ENCODE peak calls at places on chromosomes 1 and 21, in eight cellular contexts. One of them, this sample, is unnamed.

GRCh38 chr1:56908619-56909340 is 54.2 kb downstream of the C8A start:
- DNase-seq in IMR-90: no peak
- DNase-seq in PC-3: no peak
- DNase-seq in neural progenitor cell: no peak
- DNase-seq in endothelial cell of umbilical vein: no peak
- DNase-seq in endodermal cell: peak; percentile 3
- DNase-seq in mammary epithelial cell: no peak
- DNase-seq in GM23248: peak; percentile 75
- DNase-seq in this sample: no peak

GRCh38 chr1:143611159-143611558 is 360.6 kb downstream of the FAM72C start:
- DNase-seq in endothelial cell of umbilical vein: no peak
- DNase-seq in IMR-90: peak; percentile 1
- DNase-seq in mammary epithelial cell: no peak
- DNase-seq in endodermal cell: no peak
- DNase-seq in neural progenitor cell: no peak
- DNase-seq in PC-3: no peak
- DNase-seq in GM23248: peak; percentile 7
- DNase-seq in this sample: no peak

GRCh38 chr1:83931658-83932253 is 67.2 kb downstream of the TTLL7 start:
- DNase-seq in endothelial cell of umbilical vein: peak; percentile 48
- DNase-seq in GM23248: peak; percentile 81
- DNase-seq in PC-3: peak; percentile 67
- DNase-seq in endodermal cell: no peak
- DNase-seq in neural progenitor cell: peak; percentile 74
- DNase-seq in mammary epithelial cell: peak; percentile 16
- DNase-seq in IMR-90: peak; percentile 60
- DNase-seq in this sample: peak; percentile 33

GRCh38 chr1:151891515-151891914 is 17.8 kb downstream of the THEM4 start:
- DNase-seq in neural progenitor cell: no peak
- DNase-seq in endodermal cell: no peak
- DNase-seq in GM23248: no peak
- DNase-seq in mammary epithelial cell: no peak
- DNase-seq in PC-3: no peak
- DNase-seq in IMR-90: no peak
- DNase-seq in endothelial cell of umbilical vein: peak; percentile 15
- DNase-seq in this sample: no peak

GRCh38 chr1:22275626-22276395 is 132.9 kb upstream of the WNT4 start:
- DNase-seq in endothelial cell of umbilical vein: peak; percentile 69
- DNase-seq in mammary epithelial cell: peak; percentile 39
- DNase-seq in neural progenitor cell: peak; percentile 75
- DNase-seq in GM23248: peak; percentile 68
- DNase-seq in endodermal cell: peak; percentile 94
- DNase-seq in PC-3: peak; percentile 67
- DNase-seq in IMR-90: peak; percentile 49
- DNase-seq in this sample: peak; percentile 68

GRCh38 chr1:171251741-171252300 is 3.5 kb downstream of the FMO1 start:
- DNase-seq in endothelial cell of umbilical vein: peak; percentile 30
- DNase-seq in GM23248: peak; percentile 47
- DNase-seq in PC-3: peak; percentile 53
- DNase-seq in neural progenitor cell: peak; percentile 73
- DNase-seq in IMR-90: peak; percentile 33
- DNase-seq in endodermal cell: no peak
- DNase-seq in mammary epithelial cell: no peak
- DNase-seq in this sample: peak; percentile 51

GRCh38 chr1:8011923-8012858 is 13.9 kb downstream of the ERRFI1 start:
- DNase-seq in endothelial cell of umbilical vein: no peak
- DNase-seq in PC-3: no peak
- DNase-seq in neural progenitor cell: no peak
- DNase-seq in GM23248: no peak
- DNase-seq in mammary epithelial cell: no peak
- DNase-seq in endodermal cell: peak; percentile 7
- DNase-seq in IMR-90: no peak
- DNase-seq in this sample: no peak

GRCh38 chr21:44024895-44025353 is 12.8 kb downstream of the TRAPPC10 start:
- DNase-seq in endothelial cell of umbilical vein: peak; percentile 53
- DNase-seq in neural progenitor cell: peak; percentile 31
- DNase-seq in PC-3: no peak
- DNase-seq in IMR-90: peak; percentile 67
- DNase-seq in GM23248: peak; percentile 87
- DNase-seq in mammary epithelial cell: peak; percentile 12
- DNase-seq in endodermal cell: peak; percentile 61
- DNase-seq in this sample: no peak

GRCh38 chr21:18369115-18369514 is 34.5 kb downstream of the TMPRSS15 start:
- DNase-seq in mammary epithelial cell: no peak
- DNase-seq in endodermal cell: no peak
- DNase-seq in neural progenitor cell: peak; percentile 61
- DNase-seq in PC-3: peak; percentile 59
- DNase-seq in endothelial cell of umbilical vein: peak; percentile 1
- DNase-seq in IMR-90: no peak
- DNase-seq in GM23248: no peak
- DNase-seq in this sample: no peak

GRCh38 chr1:51622455-51622913 is 5.6 kb downstream of the OSBPL9 start:
- DNase-seq in endothelial cell of umbilical vein: peak; percentile 55
- DNase-seq in IMR-90: peak; percentile 80
- DNase-seq in PC-3: peak; percentile 97
- DNase-seq in GM23248: peak; percentile 85
- DNase-seq in neural progenitor cell: no peak
- DNase-seq in endodermal cell: peak; percentile 86
- DNase-seq in mammary epithelial cell: peak; percentile 89
- DNase-seq in this sample: peak; percentile 36

GRCh38 chr1:116987256-116987555 is 14.4 kb upstream of the CD101 start:
- DNase-seq in endodermal cell: no peak
- DNase-seq in endothelial cell of umbilical vein: no peak
- DNase-seq in IMR-90: no peak
- DNase-seq in PC-3: no peak
- DNase-seq in neural progenitor cell: no peak
- DNase-seq in GM23248: no peak
- DNase-seq in mammary epithelial cell: no peak
- DNase-seq in this sample: peak; percentile 62

GRCh38 chr1:162145280-162145965 is 75.9 kb downstream of the NOS1AP start:
- DNase-seq in endothelial cell of umbilical vein: no peak
- DNase-seq in GM23248: no peak
- DNase-seq in PC-3: no peak
- DNase-seq in neural progenitor cell: peak; percentile 91
- DNase-seq in endodermal cell: peak; percentile 92
- DNase-seq in IMR-90: no peak
- DNase-seq in mammary epithelial cell: no peak
- DNase-seq in this sample: no peak

GRCh38 chr1:189859385-189859977 is 618.2 kb downstream of the BRINP3 start:
- DNase-seq in IMR-90: no peak
- DNase-seq in mammary epithelial cell: peak; percentile 3
- DNase-seq in endothelial cell of umbilical vein: no peak
- DNase-seq in GM23248: no peak
- DNase-seq in PC-3: peak; percentile 30
- DNase-seq in neural progenitor cell: peak; percentile 25
- DNase-seq in endodermal cell: peak; percentile 81
- DNase-seq in this sample: peak; percentile 21

GRCh38 chr1:163928649-163929048 is 606.9 kb downstream of the NUF2 start:
- DNase-seq in neural progenitor cell: no peak
- DNase-seq in endothelial cell of umbilical vein: peak; percentile 6
- DNase-seq in GM23248: peak; percentile 3
- DNase-seq in PC-3: no peak
- DNase-seq in endodermal cell: no peak
- DNase-seq in mammary epithelial cell: no peak
- DNase-seq in IMR-90: no peak
- DNase-seq in this sample: no peak

GRCh38 chr1:39632491-39633417 is 6.7 kb downstream of the HEYL start:
- DNase-seq in IMR-90: peak; percentile 53
- DNase-seq in GM23248: peak; percentile 83
- DNase-seq in endodermal cell: peak; percentile 93
- DNase-seq in mammary epithelial cell: no peak
- DNase-seq in endothelial cell of umbilical vein: peak; percentile 38
- DNase-seq in neural progenitor cell: peak; percentile 90
- DNase-seq in PC-3: peak; percentile 39
- DNase-seq in this sample: peak; percentile 37

GRCh38 chr1:63663301-63663700 is 70.1 kb downstream of the PGM1 start:
- DNase-seq in GM23248: peak; percentile 73
- DNase-seq in endothelial cell of umbilical vein: no peak
- DNase-seq in mammary epithelial cell: peak; percentile 93
- DNase-seq in endodermal cell: no peak
- DNase-seq in IMR-90: peak; percentile 77
- DNase-seq in neural progenitor cell: no peak
- DNase-seq in PC-3: peak; percentile 91
- DNase-seq in this sample: no peak

GRCh38 chr1:223319373-223319772 is 44.6 kb downstream of the SUSD4 start:
- DNase-seq in endodermal cell: no peak
- DNase-seq in mammary epithelial cell: peak; percentile 27
- DNase-seq in GM23248: no peak
- DNase-seq in IMR-90: no peak
- DNase-seq in PC-3: no peak
- DNase-seq in endothelial cell of umbilical vein: no peak
- DNase-seq in neural progenitor cell: no peak
- DNase-seq in this sample: no peak

DNA sequence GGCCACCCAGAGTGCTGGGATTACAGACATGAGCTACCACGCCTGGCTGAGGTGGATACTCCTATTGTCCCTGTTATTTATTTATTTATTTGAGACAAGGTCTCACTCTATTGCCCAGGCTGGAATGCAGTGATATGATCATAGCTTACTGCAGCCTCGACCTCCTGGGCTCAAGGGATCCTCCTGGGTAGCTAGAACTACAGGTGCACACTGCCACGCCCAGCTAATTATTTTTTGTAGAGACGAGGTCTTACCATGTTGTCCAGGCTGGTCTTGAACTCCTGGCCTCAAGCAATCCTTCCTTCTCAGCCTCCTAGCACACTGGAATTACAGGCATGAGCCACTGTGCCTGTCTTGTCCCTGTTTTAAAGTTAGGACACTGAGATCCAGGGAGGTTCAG is 5.2 kb downstream of the LDLRAP1 start:
- DNase-seq in GM23248: no peak
- DNase-seq in endothelial cell of umbilical vein: no peak
- DNase-seq in neural progenitor cell: no peak
- DNase-seq in endodermal cell: no peak
- DNase-seq in PC-3: no peak
- DNase-seq in IMR-90: no peak
- DNase-seq in mammary epithelial cell: no peak
- DNase-seq in this sample: no peak
- H3K9ac ChIP-seq in GM23248: no peak overlapping the region
- H3K9ac ChIP-seq in endothelial cell of umbilical vein: no peak overlapping the region
- H3K9ac ChIP-seq in neural progenitor cell: no peak overlapping the region
- H3K9ac ChIP-seq in endodermal cell: no peak overlapping the region
- H3K9ac ChIP-seq in PC-3: no peak overlapping the region
- H3K9ac ChIP-seq in IMR-90: no peak overlapping the region
- H3K9ac ChIP-seq in mammary epithelial cell: no peak overlapping the region
- H3K9ac ChIP-seq in this sample: no peak overlapping the region

DNA sequence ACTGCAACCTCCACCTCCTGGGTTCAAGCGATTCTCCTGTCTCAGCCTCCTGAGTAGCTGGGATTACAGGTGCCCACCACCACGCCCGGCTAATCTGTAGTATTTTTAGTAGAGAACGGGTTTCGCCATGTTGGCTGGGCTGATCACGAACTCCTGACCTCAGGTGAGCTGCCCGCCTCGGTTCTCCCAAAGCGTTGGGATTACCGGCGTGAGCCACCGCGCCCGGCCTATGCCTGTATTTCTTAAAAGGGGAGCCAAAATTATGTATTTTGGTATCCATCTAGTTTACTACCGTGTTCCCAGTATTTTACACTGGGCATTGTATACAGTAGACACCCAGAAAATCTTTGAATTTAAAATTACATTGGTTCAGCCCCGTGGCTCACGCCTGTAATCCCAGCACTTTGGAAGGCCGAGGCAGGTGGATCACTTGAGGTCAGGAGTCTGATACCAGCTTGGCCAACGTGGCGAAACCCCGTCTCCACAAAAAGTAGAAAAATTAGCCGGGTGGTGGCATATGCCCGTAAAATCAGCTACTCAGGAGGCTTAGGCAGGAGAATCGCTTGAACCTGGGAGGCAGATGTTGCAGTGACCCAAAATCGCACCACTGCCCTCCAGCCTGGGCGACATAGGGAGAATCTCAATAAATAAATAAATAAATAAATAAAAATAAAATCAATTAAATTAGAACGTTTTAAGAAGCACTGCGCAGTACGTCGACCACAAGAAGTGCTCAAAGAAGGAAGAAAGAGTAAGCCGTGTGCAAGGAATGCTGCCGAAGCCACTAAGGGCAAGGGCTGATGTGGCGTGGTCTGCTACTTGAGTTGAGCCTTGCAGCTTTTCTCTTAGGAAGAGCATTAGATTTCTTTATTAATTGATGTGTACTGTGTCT is 1.5 kb upstream of the THRAP3 start:
- DNase-seq in endodermal cell: no peak
- DNase-seq in mammary epithelial cell: no peak
- DNase-seq in PC-3: no peak
- DNase-seq in neural progenitor cell: no peak
- DNase-seq in endothelial cell of umbilical vein: no peak
- DNase-seq in IMR-90: peak; percentile 22
- DNase-seq in GM23248: no peak
- DNase-seq in this sample: no peak
- H3K9ac ChIP-seq in endodermal cell: no peak overlapping the region
- H3K9ac ChIP-seq in mammary epithelial cell: peak overlapping the region; percentile 99
- H3K9ac ChIP-seq in PC-3: peak overlapping the region; percentile 85
- H3K9ac ChIP-seq in neural progenitor cell: no peak overlapping the region
- H3K9ac ChIP-seq in endothelial cell of umbilical vein: peak overlapping the region; percentile 95
- H3K9ac ChIP-seq in IMR-90: peak overlapping the region; percentile 97
- H3K9ac ChIP-seq in GM23248: peak overlapping the region; percentile 97
- H3K9ac ChIP-seq in this sample: peak overlapping the region; percentile 96

DNA sequence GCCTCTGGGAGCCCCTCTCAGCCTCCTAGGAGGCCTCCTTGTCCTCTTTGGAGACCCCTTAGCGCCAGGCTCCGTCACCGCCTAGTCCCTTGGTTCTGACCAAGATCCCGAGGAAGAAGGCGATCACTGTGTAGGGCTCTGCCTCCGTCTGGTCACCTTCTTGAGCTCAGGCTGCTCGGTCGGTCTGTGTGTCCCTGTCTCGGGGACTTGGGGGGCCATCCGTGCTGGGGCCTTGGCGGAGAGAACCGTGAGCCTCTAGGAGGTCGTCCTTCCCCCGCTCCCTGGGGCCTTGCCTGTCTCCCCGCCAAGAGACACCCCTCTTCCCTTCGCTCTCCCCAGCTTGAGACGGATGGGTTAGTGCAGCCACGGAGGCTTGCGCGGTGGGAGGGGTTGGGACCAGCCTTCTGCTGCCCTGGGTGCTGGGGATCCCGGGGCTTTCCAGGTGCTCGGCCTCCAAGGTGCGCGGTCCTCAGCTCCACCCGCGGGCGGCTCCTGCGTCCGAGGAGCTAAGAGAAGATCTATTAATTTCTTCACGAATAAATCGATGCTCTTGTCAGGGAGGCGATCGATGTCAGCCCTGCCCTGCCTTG is 701 bp upstream of the INSRR start:
- DNase-seq in endothelial cell of umbilical vein: peak; percentile 39
- DNase-seq in endodermal cell: peak; percentile 81
- DNase-seq in GM23248: peak; percentile 55
- DNase-seq in IMR-90: no peak
- DNase-seq in mammary epithelial cell: peak; percentile 27
- DNase-seq in neural progenitor cell: peak; percentile 56
- DNase-seq in PC-3: peak; percentile 35
- DNase-seq in this sample: no peak
- H3K9ac ChIP-seq in endothelial cell of umbilical vein: no peak overlapping the region
- H3K9ac ChIP-seq in endodermal cell: no peak overlapping the region
- H3K9ac ChIP-seq in GM23248: no peak overlapping the region
- H3K9ac ChIP-seq in IMR-90: no peak overlapping the region
- H3K9ac ChIP-seq in mammary epithelial cell: no peak overlapping the region
- H3K9ac ChIP-seq in neural progenitor cell: no peak overlapping the region
- H3K9ac ChIP-seq in PC-3: no peak overlapping the region
- H3K9ac ChIP-seq in this sample: no peak overlapping the region

DNA sequence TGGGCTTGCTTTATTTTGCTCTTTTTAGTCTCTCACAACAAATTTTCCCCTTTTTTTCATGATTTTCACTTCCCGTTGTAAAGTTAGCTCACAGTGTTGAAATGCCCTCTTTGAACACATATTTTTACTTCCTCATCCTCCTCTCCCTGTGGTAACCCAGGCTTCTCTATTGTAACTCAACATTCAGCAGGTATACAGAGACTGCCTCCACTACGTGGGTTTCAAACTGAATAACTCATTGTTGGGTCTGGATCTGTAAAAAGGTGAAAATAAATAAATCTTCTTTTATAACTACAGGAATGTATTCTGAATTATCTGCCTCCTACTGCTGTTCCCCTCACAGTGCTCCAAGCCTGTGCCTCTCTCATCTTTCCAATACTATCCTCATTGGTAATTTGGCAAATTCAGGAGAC is 166.4 kb downstream of the RUNX1 start:
- DNase-seq in endothelial cell of umbilical vein: peak; percentile 52
- DNase-seq in PC-3: no peak
- DNase-seq in endodermal cell: no peak
- DNase-seq in neural progenitor cell: no peak
- DNase-seq in GM23248: no peak
- DNase-seq in mammary epithelial cell: no peak
- DNase-seq in IMR-90: no peak
- DNase-seq in this sample: no peak
- H3K9ac ChIP-seq in endothelial cell of umbilical vein: peak overlapping the region; percentile 94
- H3K9ac ChIP-seq in PC-3: peak overlapping the region; percentile 87
- H3K9ac ChIP-seq in endodermal cell: no peak overlapping the region
- H3K9ac ChIP-seq in neural progenitor cell: no peak overlapping the region
- H3K9ac ChIP-seq in GM23248: peak overlapping the region; percentile 100
- H3K9ac ChIP-seq in mammary epithelial cell: peak overlapping the region; percentile 100
- H3K9ac ChIP-seq in IMR-90: peak overlapping the region; percentile 100
- H3K9ac ChIP-seq in this sample: peak overlapping the region; percentile 42